ENCODE peak calls at places on chromosome 7, in five cellular contexts. P is retina, K is breast epithelium, J is colonic mucosa, E is 8988T. Z is an unnamed sample.

GRCh38 chr7:17640730-17641377 is 299.4 kb downstream of the SNX13 start:
- DNase-seq in J (peak), K (no peak), E (no peak), P (peak), Z (no peak)

GRCh38 chr7:151113344-151114150 is 27.3 kb downstream of the AGAP3 start:
- DNase-seq in J (no peak), E (peak), P (no peak), K (peak), Z (peak)

GRCh38 chr7:39172137-39172536 is 194.4 kb downstream of the POU6F2 start:
- DNase-seq in K (no peak), J (no peak), P (no peak), E (no peak), Z (no peak)

GRCh38 chr7:150876817-150877526 is 24.7 kb downstream of the AOC1 start:
- DNase-seq in J (peak), K (peak), P (peak), E (no peak), Z (peak)

GRCh38 chr7:6160191-6160623 is 112.2 kb downstream of the CYTH3 start:
- DNase-seq in J (peak), P (peak), E (peak), K (peak), Z (peak)

GRCh38 chr7:30310674-30311362 is 26.4 kb downstream of the ZNRF2 start:
- DNase-seq in K (no peak), E (no peak), J (no peak), P (no peak), Z (no peak)

GRCh38 chr7:19932549-19933249 is 159.3 kb upstream of the TMEM196 start:
- DNase-seq in J (no peak), K (no peak), E (no peak), P (peak), Z (no peak)

GRCh38 chr7:1432411-1433082 is 26.7 kb downstream of the MICALL2 start:
- DNase-seq in E (no peak), P (peak), J (peak), K (no peak), Z (peak)

GRCh38 chr7:98913612-98914011 is 35.3 kb downstream of the TRRAP start:
- DNase-seq in J (no peak), E (no peak), P (no peak), K (no peak), Z (no peak)

GRCh38 chr7:149853157-149853556 is 15.0 kb downstream of the ZNF862 start:
- DNase-seq in E (no peak), P (no peak), K (no peak), J (no peak), Z (no peak)

GRCh38 chr7:133344275-133344674 is 91.4 kb downstream of the EXOC4 start:
- DNase-seq in K (no peak), J (no peak), P (no peak), E (no peak), Z (no peak)

GRCh38 chr7:121505021-121505420 is 108.9 kb upstream of the FAM3C start:
- DNase-seq in P (no peak), E (no peak), J (no peak), K (no peak), Z (no peak)

GRCh38 chr7:46145412-46145811 is 224.3 kb upstream of the IGFBP3 start:
- DNase-seq in P (peak), K (peak), E (no peak), J (no peak), Z (no peak)

GRCh38 chr7:130141858-130142653 is 63.1 kb downstream of the TMEM209 start:
- DNase-seq in J (peak), K (no peak), P (peak), E (no peak), Z (no peak)

GRCh38 chr7:155459133-155459866 is 1.4 kb downstream of the EN2 start:
- DNase-seq in E (peak), J (no peak), P (peak), K (no peak), Z (no peak)

GRCh38 chr7:78912781-78913180 is 540.7 kb downstream of the MAGI2 start:
- DNase-seq in P (no peak), K (no peak), E (no peak), J (no peak), Z (no peak)

GRCh38 chr7:96320437-96320836 is 1.5 kb downstream of the SLC25A13 start:
- DNase-seq in P (no peak), K (no peak), E (no peak), J (no peak), Z (no peak)

GRCh38 chr7:117698018-117698417 is 175.2 kb downstream of the CTTNBP2 start:
- DNase-seq in E (no peak), K (no peak), P (no peak), J (no peak), Z (no peak)

GRCh38 chr7:3217166-3217565 is 83.9 kb upstream of the SDK1 start:
- DNase-seq in K (no peak), P (no peak), E (no peak), J (no peak), Z (no peak)

GRCh38 chr7:123867220-123867619 is 22.3 kb downstream of the HYAL4 start:
- DNase-seq in E (no peak), J (no peak), P (no peak), K (no peak), Z (no peak)

GRCh38 chr7:121797283-121798037 is 75.5 kb upstream of the PTPRZ1 start:
- DNase-seq in K (no peak), J (no peak), P (no peak), E (no peak), Z (no peak)

GRCh38 chr7:44105832-44106231 is 1.7 kb downstream of the AEBP1 start:
- DNase-seq in P (no peak), E (no peak), J (no peak), K (no peak), Z (no peak)

GRCh38 chr7:604884-605531 is 85.4 kb upstream of the PDGFA start:
- DNase-seq in K (no peak), P (no peak), J (no peak), E (no peak), Z (no peak)

GRCh38 chr7:135490783-135491182 is 19.1 kb downstream of the CNOT4 start:
- DNase-seq in P (no peak), E (no peak), J (peak), K (no peak), Z (no peak)

GRCh38 chr7:10122573-10123100 is 851.0 kb upstream of the PHF14 start:
- DNase-seq in J (no peak), K (no peak), P (peak), E (no peak), Z (no peak)

GRCh38 chr7:118182618-118183253 is 1.2 kb upstream of the LSM8 start:
- DNase-seq in P (no peak), K (no peak), J (no peak), E (no peak), Z (no peak)

GRCh38 chr7:41886257-41886905 is 183.5 kb upstream of the INHBA start:
- DNase-seq in P (peak), J (peak), E (no peak), K (peak), Z (no peak)

Z was measured in prostate gland.